ENCODE peak calls at places on chromosomes 6 and 20, in ten cellular contexts. N is brain microvascular endothelial cell, S is tibial nerve, M is psoas muscle, Q is PC-9, V is IMR-90, P is heart left ventricle, K is left lung, E is dorsolateral prefrontal cortex, H is colonic mucosa. F is an unnamed sample.
A peak's percentile ranks its signal among the peaks of the same experiment; 100 is the strongest.

GRCh38 chr6:12751694-12752304 is 35.2 kb downstream of the PHACTR1 start:
- DNase-seq in S (peak; percentile 61), N (peak; percentile 60), V (peak; percentile 12), M (peak; percentile 59), P (peak; percentile 47), Q (peak; percentile 40), H (peak; percentile 27), E (no peak), K (peak; percentile 48), F (peak; percentile 61)

GRCh38 chr6:153150767-153151440 is 19.8 kb upstream of the RGS17 start:
- DNase-seq in H (no peak), P (no peak), M (no peak), N (no peak), K (no peak), E (no peak), Q (no peak), S (no peak), V (no peak), F (no peak)

GRCh38 chr6:74967821-74968220 is 238.0 kb downstream of the COL12A1 start:
- DNase-seq in K (no peak), Q (no peak), E (no peak), H (no peak), M (no peak), P (no peak), S (no peak), N (no peak), V (no peak), F (peak; percentile 32)

GRCh38 chr20:57000441-57000968 is 265.9 kb downstream of the BMP7 start:
- DNase-seq in Q (no peak), V (no peak), M (no peak), H (no peak), N (no peak), E (no peak), S (no peak), P (no peak), K (no peak), F (no peak)

GRCh38 chr6:4369616-4370015 is 234.2 kb upstream of the ECI2 start:
- DNase-seq in V (peak; percentile 80), S (no peak), M (no peak), P (no peak), E (no peak), N (no peak), Q (peak; percentile 11), H (no peak), K (no peak), F (peak; percentile 89)

GRCh38 chr6:143592335-143592734 is 80.8 kb upstream of the FUCA2 start:
- DNase-seq in Q (no peak), K (no peak), S (no peak), V (no peak), H (no peak), N (no peak), P (no peak), E (no peak), M (no peak), F (no peak)

GRCh38 chr20:56200456-56200855 is 48.1 kb upstream of the MC3R start:
- DNase-seq in N (no peak), E (no peak), K (no peak), S (no peak), H (no peak), P (no peak), M (no peak), Q (no peak), V (no peak), F (peak; percentile 5)

GRCh38 chr6:148969679-148970078 is 222.8 kb downstream of the UST start:
- DNase-seq in K (no peak), P (peak; percentile 52), N (peak; percentile 74), V (peak; percentile 95), S (peak; percentile 46), H (no peak), Q (no peak), M (peak; percentile 79), E (no peak), F (peak; percentile 96)

GRCh38 chr20:22915512-22915911 is 119.6 kb upstream of the SSTR4 start:
- DNase-seq in V (no peak), N (no peak), Q (no peak), K (no peak), H (no peak), S (no peak), M (no peak), E (no peak), P (no peak), F (no peak)

GRCh38 chr20:22920898-22921297 is 114.2 kb upstream of the SSTR4 start:
- DNase-seq in H (no peak), Q (no peak), M (no peak), P (no peak), S (no peak), K (no peak), E (no peak), V (no peak), N (no peak), F (no peak)

GRCh38 chr20:22921595-22922421 is 113.3 kb upstream of the SSTR4 start:
- DNase-seq in Q (peak; percentile 43), S (no peak), N (peak; percentile 59), M (no peak), H (no peak), V (peak; percentile 8), E (no peak), P (no peak), K (no peak), F (peak; percentile 71)

GRCh38 chr20:22916121-22916842 is 118.8 kb upstream of the SSTR4 start:
- DNase-seq in S (no peak), P (no peak), M (no peak), E (no peak), N (no peak), K (no peak), Q (peak; percentile 4), V (no peak), H (no peak), F (no peak)

DNA sequence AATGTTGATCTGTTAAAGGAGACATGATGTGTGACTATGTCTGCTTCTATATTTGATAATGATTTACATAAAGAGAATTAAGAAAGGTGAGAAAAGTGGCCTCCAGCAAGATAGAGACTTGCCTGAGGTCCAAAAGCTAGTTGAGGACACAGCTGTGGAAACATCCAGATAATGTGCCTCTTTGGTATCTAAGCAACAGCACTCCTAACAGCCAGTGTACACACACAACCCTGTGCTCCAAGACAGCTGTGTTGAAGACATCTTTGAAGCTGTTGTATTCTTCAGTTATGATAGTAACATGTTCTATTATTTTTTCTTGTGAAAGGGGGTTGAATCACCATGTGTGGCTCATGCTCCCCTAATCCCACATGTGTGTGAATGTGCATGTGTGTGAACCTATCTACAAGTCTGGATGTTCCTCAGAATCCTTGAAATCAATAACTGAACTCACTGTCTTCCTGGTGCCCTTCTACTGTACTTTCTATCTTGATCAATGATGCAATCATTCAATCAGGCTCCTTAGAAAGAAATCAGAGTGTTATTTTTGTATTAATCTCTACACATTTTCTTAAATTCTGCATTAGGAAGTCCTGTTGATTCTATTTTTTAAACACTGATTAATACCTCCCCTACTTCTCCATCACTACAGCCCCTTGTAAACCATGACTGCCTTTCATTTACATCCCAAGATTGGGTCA is 116.7 kb upstream of the SSTR4 start:
- DNase-seq in M (no peak), V (no peak), S (no peak), K (no peak), H (no peak), Q (no peak), N (no peak), E (no peak), P (no peak), F (peak; percentile 41)
- TF ChIP-seq CTCF in M (no peak), V (no peak), S (no peak), K (no peak), H (no peak), Q (no peak), N (no peak), E (no peak), P (no peak), F (no peak)

DNA sequence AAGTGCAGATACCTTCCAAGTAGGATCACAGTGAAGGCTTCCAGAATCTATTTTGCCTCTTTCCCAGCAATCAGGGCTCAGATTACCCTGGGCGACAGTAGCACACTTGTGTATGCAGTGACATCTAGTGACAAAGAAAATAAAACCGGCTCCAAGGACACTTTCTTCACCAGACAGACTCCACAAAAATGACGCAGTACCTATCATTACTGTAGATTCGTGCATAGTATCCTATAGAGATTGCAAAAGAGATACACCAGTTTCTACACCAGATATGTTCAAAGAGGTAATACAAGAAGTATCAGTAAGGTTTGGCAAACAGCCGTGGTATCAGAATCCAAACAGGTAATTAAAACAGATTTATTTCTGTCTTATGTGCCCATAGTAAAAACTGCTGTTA is 600.3 kb upstream of the JAG1 start:
- DNase-seq in S (peak; percentile 32), E (no peak), N (peak; percentile 74), M (no peak), P (no peak), K (no peak), H (peak; percentile 34), V (peak; percentile 79), Q (peak; percentile 30), F (peak; percentile 79)
- H3K4me3 ChIP-seq in S (no peak overlapping the region), E (no peak overlapping the region), N (no peak overlapping the region), M (no peak overlapping the region), P (no peak overlapping the region), K (no peak overlapping the region), H (no peak overlapping the region), V (no peak overlapping the region), Q (no peak overlapping the region), F (no peak overlapping the region)

GRCh38 chr6:98841114-98841513 is 6.7 kb downstream of the POU3F2 start:
- DNase-seq in M (no peak), H (no peak), P (no peak), E (no peak), S (no peak), Q (no peak), K (no peak), V (no peak), N (no peak), F (no peak)

GRCh38 chr6:98842489-98843180 is 8.3 kb downstream of the POU3F2 start:
- DNase-seq in E (no peak), V (no peak), N (no peak), H (no peak), S (no peak), M (no peak), K (no peak), Q (no peak), P (no peak), F (no peak)

GRCh38 chr6:98840385-98840784 is 6.0 kb downstream of the POU3F2 start:
- DNase-seq in N (no peak), H (no peak), S (no peak), M (no peak), E (no peak), P (no peak), K (no peak), Q (no peak), V (no peak), F (no peak)

GRCh38 chr6:98843274-98844243 is 9.2 kb downstream of the POU3F2 start:
- DNase-seq in V (no peak), E (no peak), H (no peak), K (no peak), N (no peak), M (no peak), P (no peak), Q (no peak), S (no peak), F (no peak)

GRCh38 chr6:98841589-98842488 is 7.5 kb downstream of the POU3F2 start:
- DNase-seq in K (no peak), H (no peak), S (no peak), Q (no peak), P (no peak), M (no peak), E (no peak), V (no peak), N (no peak), F (no peak)
- TF ChIP-seq CTCF in K (no peak), H (no peak), S (no peak), Q (no peak), P (no peak), M (no peak), E (no peak), V (no peak), N (no peak), F (no peak)

DNA sequence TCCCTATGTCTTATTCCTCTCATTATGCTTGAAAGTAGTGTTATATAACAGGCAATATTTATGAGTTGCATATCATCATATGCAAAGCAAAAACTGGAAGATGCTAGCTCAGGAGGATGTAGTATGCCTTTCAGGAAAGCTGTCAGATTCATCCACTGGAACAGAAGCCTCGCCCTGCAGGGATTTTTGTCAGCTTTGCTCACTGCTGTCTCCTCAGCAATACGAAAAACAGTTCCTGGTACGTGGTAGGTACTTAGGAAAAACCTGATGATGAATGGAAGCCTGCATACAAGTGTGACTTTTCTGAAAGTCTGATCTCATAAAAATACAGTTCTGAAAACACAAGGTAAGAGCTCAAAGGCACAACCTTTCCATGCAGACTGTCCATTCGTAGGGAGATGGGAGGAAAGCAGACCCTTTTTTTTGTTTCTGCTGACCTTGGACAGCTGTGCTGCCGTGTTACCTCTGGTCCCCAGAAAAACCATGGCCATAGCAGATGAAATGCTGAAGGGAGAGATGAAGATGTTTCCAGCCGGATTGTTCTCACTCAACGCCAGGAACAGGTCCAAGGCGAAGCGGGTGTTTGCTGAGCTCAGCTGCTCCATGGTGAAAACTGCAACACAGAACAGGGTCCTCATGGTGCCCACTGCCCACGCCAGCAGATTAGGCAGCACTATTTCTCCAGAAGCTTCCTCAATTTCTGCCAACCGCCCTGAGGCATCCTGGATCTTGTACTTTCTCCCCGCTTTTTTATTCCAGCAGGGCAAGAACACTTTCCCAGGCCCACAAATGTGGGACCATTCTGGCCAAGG is 1.5 kb downstream of the SERPINB1 start:
- DNase-seq in Q (no peak), K (no peak), V (no peak), P (no peak), M (no peak), E (no peak), S (no peak), N (no peak), H (no peak), F (no peak)
- H3K4me3 ChIP-seq in Q (peak overlapping the region; percentile 64), K (peak overlapping the region; percentile 30), V (no peak overlapping the region), P (peak overlapping the region; percentile 65), M (peak overlapping the region; percentile 73), E (peak overlapping the region; percentile 72), S (peak overlapping the region; percentile 66), N (no peak overlapping the region), H (peak overlapping the region; percentile 45), F (no peak overlapping the region)

F was measured in choroid plexus epithelial cell.